ENCODE peak calls at places on chromosomes 5 and 9, in eight cellular contexts. One of them, this sample, is unnamed.

GRCh38 chr5:81679885-81680284 is 71.0 kb downstream of the SSBP2 start:
- DNase-seq in GM03348: no peak
- DNase-seq in NCI-H774: no peak
- DNase-seq in gastrocnemius medialis: no peak
- DNase-seq in chondrocyte: no peak
- DNase-seq in NCI-H69: no peak
- DNase-seq in stimulated activated CD4-positive, alpha-beta T cell treated with anti-CD3 and anti-CD28 coated beads, Interleukin-15, amount 100 ng/mL, for 24 hours: no peak
- DNase-seq in stimulated activated CD8-positive, alpha-beta memory T cell treated with anti-CD3 and anti-CD28 coated beads, Interleukin-15, amount 100 ng/mL, for 1 hour: no peak
- DNase-seq in this sample: no peak

GRCh38 chr9:96299823-96300222 is 2.2 kb downstream of the HSD17B3 start:
- DNase-seq in stimulated activated CD8-positive, alpha-beta memory T cell treated with anti-CD3 and anti-CD28 coated beads, Interleukin-15, amount 100 ng/mL, for 1 hour: no peak
- DNase-seq in stimulated activated CD4-positive, alpha-beta T cell treated with anti-CD3 and anti-CD28 coated beads, Interleukin-15, amount 100 ng/mL, for 24 hours: no peak
- DNase-seq in NCI-H69: no peak
- DNase-seq in gastrocnemius medialis: no peak
- DNase-seq in chondrocyte: no peak
- DNase-seq in NCI-H774: no peak
- DNase-seq in GM03348: no peak
- DNase-seq in this sample: no peak

GRCh38 chr9:95131023-95131943 is 186.2 kb downstream of the FANCC start:
- DNase-seq in NCI-H69: peak; percentile 82
- DNase-seq in stimulated activated CD4-positive, alpha-beta T cell treated with anti-CD3 and anti-CD28 coated beads, Interleukin-15, amount 100 ng/mL, for 24 hours: peak; percentile 58
- DNase-seq in gastrocnemius medialis: peak; percentile 64
- DNase-seq in GM03348: peak; percentile 88
- DNase-seq in stimulated activated CD8-positive, alpha-beta memory T cell treated with anti-CD3 and anti-CD28 coated beads, Interleukin-15, amount 100 ng/mL, for 1 hour: peak; percentile 14
- DNase-seq in chondrocyte: no peak
- DNase-seq in NCI-H774: no peak
- DNase-seq in this sample: peak; percentile 92

GRCh38 chr5:170782438-170782837 is 1.1 kb upstream of the GABRP start:
- DNase-seq in stimulated activated CD8-positive, alpha-beta memory T cell treated with anti-CD3 and anti-CD28 coated beads, Interleukin-15, amount 100 ng/mL, for 1 hour: no peak
- DNase-seq in chondrocyte: no peak
- DNase-seq in stimulated activated CD4-positive, alpha-beta T cell treated with anti-CD3 and anti-CD28 coated beads, Interleukin-15, amount 100 ng/mL, for 24 hours: no peak
- DNase-seq in GM03348: no peak
- DNase-seq in gastrocnemius medialis: no peak
- DNase-seq in NCI-H69: peak; percentile 97
- DNase-seq in NCI-H774: no peak
- DNase-seq in this sample: no peak

GRCh38 chr5:43352916-43353315 is 39.7 kb upstream of the HMGCS1 start:
- DNase-seq in stimulated activated CD8-positive, alpha-beta memory T cell treated with anti-CD3 and anti-CD28 coated beads, Interleukin-15, amount 100 ng/mL, for 1 hour: no peak
- DNase-seq in GM03348: no peak
- DNase-seq in chondrocyte: no peak
- DNase-seq in gastrocnemius medialis: no peak
- DNase-seq in NCI-H774: no peak
- DNase-seq in NCI-H69: no peak
- DNase-seq in stimulated activated CD4-positive, alpha-beta T cell treated with anti-CD3 and anti-CD28 coated beads, Interleukin-15, amount 100 ng/mL, for 24 hours: no peak
- DNase-seq in this sample: no peak

GRCh38 chr5:127844631-127845030 is 141.4 kb downstream of the CCDC192 start:
- DNase-seq in NCI-H69: peak; percentile 88
- DNase-seq in GM03348: no peak
- DNase-seq in stimulated activated CD8-positive, alpha-beta memory T cell treated with anti-CD3 and anti-CD28 coated beads, Interleukin-15, amount 100 ng/mL, for 1 hour: no peak
- DNase-seq in NCI-H774: no peak
- DNase-seq in stimulated activated CD4-positive, alpha-beta T cell treated with anti-CD3 and anti-CD28 coated beads, Interleukin-15, amount 100 ng/mL, for 24 hours: no peak
- DNase-seq in chondrocyte: no peak
- DNase-seq in gastrocnemius medialis: no peak
- DNase-seq in this sample: no peak

GRCh38 chr5:98064118-98064517 is 709.3 kb upstream of the RGMB start:
- DNase-seq in NCI-H774: no peak
- DNase-seq in GM03348: no peak
- DNase-seq in stimulated activated CD4-positive, alpha-beta T cell treated with anti-CD3 and anti-CD28 coated beads, Interleukin-15, amount 100 ng/mL, for 24 hours: no peak
- DNase-seq in chondrocyte: no peak
- DNase-seq in NCI-H69: peak; percentile 64
- DNase-seq in gastrocnemius medialis: no peak
- DNase-seq in stimulated activated CD8-positive, alpha-beta memory T cell treated with anti-CD3 and anti-CD28 coated beads, Interleukin-15, amount 100 ng/mL, for 1 hour: no peak
- DNase-seq in this sample: no peak

GRCh38 chr9:80285325-80285724 is 713.6 kb downstream of the TLE4 start:
- DNase-seq in NCI-H69: peak; percentile 1
- DNase-seq in stimulated activated CD8-positive, alpha-beta memory T cell treated with anti-CD3 and anti-CD28 coated beads, Interleukin-15, amount 100 ng/mL, for 1 hour: no peak
- DNase-seq in gastrocnemius medialis: no peak
- DNase-seq in NCI-H774: no peak
- DNase-seq in chondrocyte: no peak
- DNase-seq in stimulated activated CD4-positive, alpha-beta T cell treated with anti-CD3 and anti-CD28 coated beads, Interleukin-15, amount 100 ng/mL, for 24 hours: no peak
- DNase-seq in GM03348: no peak
- DNase-seq in this sample: no peak

GRCh38 chr5:125775896-125776295 is 647.3 kb upstream of the GRAMD2B start:
- DNase-seq in NCI-H69: peak; percentile 53
- DNase-seq in stimulated activated CD8-positive, alpha-beta memory T cell treated with anti-CD3 and anti-CD28 coated beads, Interleukin-15, amount 100 ng/mL, for 1 hour: no peak
- DNase-seq in GM03348: no peak
- DNase-seq in chondrocyte: no peak
- DNase-seq in NCI-H774: no peak
- DNase-seq in stimulated activated CD4-positive, alpha-beta T cell treated with anti-CD3 and anti-CD28 coated beads, Interleukin-15, amount 100 ng/mL, for 24 hours: no peak
- DNase-seq in gastrocnemius medialis: no peak
- DNase-seq in this sample: no peak

GRCh38 chr5:94422819-94423218 is 195.6 kb downstream of the KIAA0825 start:
- DNase-seq in gastrocnemius medialis: no peak
- DNase-seq in NCI-H69: peak; percentile 69
- DNase-seq in stimulated activated CD8-positive, alpha-beta memory T cell treated with anti-CD3 and anti-CD28 coated beads, Interleukin-15, amount 100 ng/mL, for 1 hour: no peak
- DNase-seq in GM03348: peak; percentile 3
- DNase-seq in chondrocyte: no peak
- DNase-seq in stimulated activated CD4-positive, alpha-beta T cell treated with anti-CD3 and anti-CD28 coated beads, Interleukin-15, amount 100 ng/mL, for 24 hours: no peak
- DNase-seq in NCI-H774: peak; percentile 15
- DNase-seq in this sample: no peak

GRCh38 chr5:171387970-171388815 is 544 bp downstream of the NPM1 start:
- DNase-seq in NCI-H774: peak; percentile 53
- DNase-seq in chondrocyte: no peak
- DNase-seq in stimulated activated CD4-positive, alpha-beta T cell treated with anti-CD3 and anti-CD28 coated beads, Interleukin-15, amount 100 ng/mL, for 24 hours: peak; percentile 89
- DNase-seq in GM03348: peak; percentile 88
- DNase-seq in gastrocnemius medialis: peak; percentile 63
- DNase-seq in stimulated activated CD8-positive, alpha-beta memory T cell treated with anti-CD3 and anti-CD28 coated beads, Interleukin-15, amount 100 ng/mL, for 1 hour: peak; percentile 67
- DNase-seq in NCI-H69: peak; percentile 89
- DNase-seq in this sample: peak; percentile 96

GRCh38 chr9:91160181-91160580 is 201.5 kb downstream of the AUH start:
- DNase-seq in chondrocyte: no peak
- DNase-seq in GM03348: no peak
- DNase-seq in NCI-H774: no peak
- DNase-seq in NCI-H69: no peak
- DNase-seq in gastrocnemius medialis: no peak
- DNase-seq in stimulated activated CD4-positive, alpha-beta T cell treated with anti-CD3 and anti-CD28 coated beads, Interleukin-15, amount 100 ng/mL, for 24 hours: no peak
- DNase-seq in stimulated activated CD8-positive, alpha-beta memory T cell treated with anti-CD3 and anti-CD28 coated beads, Interleukin-15, amount 100 ng/mL, for 1 hour: no peak
- DNase-seq in this sample: peak; percentile 75

GRCh38 chr9:136181784-136182421 is 23.0 kb downstream of the LHX3 start:
- DNase-seq in gastrocnemius medialis: no peak
- DNase-seq in NCI-H774: no peak
- DNase-seq in chondrocyte: no peak
- DNase-seq in stimulated activated CD4-positive, alpha-beta T cell treated with anti-CD3 and anti-CD28 coated beads, Interleukin-15, amount 100 ng/mL, for 24 hours: no peak
- DNase-seq in stimulated activated CD8-positive, alpha-beta memory T cell treated with anti-CD3 and anti-CD28 coated beads, Interleukin-15, amount 100 ng/mL, for 1 hour: no peak
- DNase-seq in GM03348: no peak
- DNase-seq in NCI-H69: no peak
- DNase-seq in this sample: no peak

GRCh38 chr9:38362912-38363588 is 29.5 kb upstream of the ALDH1B1 start:
- DNase-seq in NCI-H69: peak; percentile 88
- DNase-seq in chondrocyte: no peak
- DNase-seq in NCI-H774: peak; percentile 71
- DNase-seq in gastrocnemius medialis: no peak
- DNase-seq in GM03348: peak; percentile 84
- DNase-seq in stimulated activated CD4-positive, alpha-beta T cell treated with anti-CD3 and anti-CD28 coated beads, Interleukin-15, amount 100 ng/mL, for 24 hours: peak; percentile 26
- DNase-seq in stimulated activated CD8-positive, alpha-beta memory T cell treated with anti-CD3 and anti-CD28 coated beads, Interleukin-15, amount 100 ng/mL, for 1 hour: no peak
- DNase-seq in this sample: no peak

GRCh38 chr5:100779669-100780375 is 123.3 kb downstream of the ST8SIA4 start:
- DNase-seq in NCI-H774: no peak
- DNase-seq in NCI-H69: no peak
- DNase-seq in chondrocyte: no peak
- DNase-seq in stimulated activated CD4-positive, alpha-beta T cell treated with anti-CD3 and anti-CD28 coated beads, Interleukin-15, amount 100 ng/mL, for 24 hours: no peak
- DNase-seq in GM03348: no peak
- DNase-seq in stimulated activated CD8-positive, alpha-beta memory T cell treated with anti-CD3 and anti-CD28 coated beads, Interleukin-15, amount 100 ng/mL, for 1 hour: no peak
- DNase-seq in gastrocnemius medialis: peak; percentile 30
- DNase-seq in this sample: peak; percentile 55

GRCh38 chr9:113632776-113633590 is 169.5 kb downstream of the RGS3 start:
- DNase-seq in stimulated activated CD4-positive, alpha-beta T cell treated with anti-CD3 and anti-CD28 coated beads, Interleukin-15, amount 100 ng/mL, for 24 hours: peak; percentile 34
- DNase-seq in NCI-H69: no peak
- DNase-seq in stimulated activated CD8-positive, alpha-beta memory T cell treated with anti-CD3 and anti-CD28 coated beads, Interleukin-15, amount 100 ng/mL, for 1 hour: no peak
- DNase-seq in NCI-H774: no peak
- DNase-seq in GM03348: no peak
- DNase-seq in gastrocnemius medialis: no peak
- DNase-seq in chondrocyte: peak; percentile 46
- DNase-seq in this sample: peak; percentile 70

GRCh38 chr9:99092643-99093491 is 12.0 kb upstream of the TGFBR1 start:
- DNase-seq in stimulated activated CD8-positive, alpha-beta memory T cell treated with anti-CD3 and anti-CD28 coated beads, Interleukin-15, amount 100 ng/mL, for 1 hour: no peak
- DNase-seq in NCI-H69: no peak
- DNase-seq in stimulated activated CD4-positive, alpha-beta T cell treated with anti-CD3 and anti-CD28 coated beads, Interleukin-15, amount 100 ng/mL, for 24 hours: peak; percentile 44
- DNase-seq in chondrocyte: no peak
- DNase-seq in gastrocnemius medialis: no peak
- DNase-seq in GM03348: no peak
- DNase-seq in NCI-H774: no peak
- DNase-seq in this sample: no peak

GRCh38 chr5:72646467-72646866 is 139.3 kb upstream of the ZNF366 start:
- DNase-seq in chondrocyte: no peak
- DNase-seq in stimulated activated CD8-positive, alpha-beta memory T cell treated with anti-CD3 and anti-CD28 coated beads, Interleukin-15, amount 100 ng/mL, for 1 hour: no peak
- DNase-seq in NCI-H774: no peak
- DNase-seq in GM03348: no peak
- DNase-seq in NCI-H69: no peak
- DNase-seq in gastrocnemius medialis: no peak
- DNase-seq in stimulated activated CD4-positive, alpha-beta T cell treated with anti-CD3 and anti-CD28 coated beads, Interleukin-15, amount 100 ng/mL, for 24 hours: no peak
- DNase-seq in this sample: no peak

GRCh38 chr5:126445502-126446174 is 22.4 kb downstream of the GRAMD2B start:
- DNase-seq in gastrocnemius medialis: no peak
- DNase-seq in NCI-H774: no peak
- DNase-seq in stimulated activated CD4-positive, alpha-beta T cell treated with anti-CD3 and anti-CD28 coated beads, Interleukin-15, amount 100 ng/mL, for 24 hours: no peak
- DNase-seq in GM03348: no peak
- DNase-seq in stimulated activated CD8-positive, alpha-beta memory T cell treated with anti-CD3 and anti-CD28 coated beads, Interleukin-15, amount 100 ng/mL, for 1 hour: no peak
- DNase-seq in chondrocyte: no peak
- DNase-seq in NCI-H69: no peak
- DNase-seq in this sample: no peak

GRCh38 chr9:115146581-115147021 is 28.6 kb upstream of the TNC start:
- DNase-seq in GM03348: peak; percentile 75
- DNase-seq in NCI-H69: no peak
- DNase-seq in NCI-H774: no peak
- DNase-seq in chondrocyte: no peak
- DNase-seq in stimulated activated CD4-positive, alpha-beta T cell treated with anti-CD3 and anti-CD28 coated beads, Interleukin-15, amount 100 ng/mL, for 24 hours: no peak
- DNase-seq in gastrocnemius medialis: peak; percentile 23
- DNase-seq in stimulated activated CD8-positive, alpha-beta memory T cell treated with anti-CD3 and anti-CD28 coated beads, Interleukin-15, amount 100 ng/mL, for 1 hour: no peak
- DNase-seq in this sample: no peak

GRCh38 chr5:124030043-124030461 is 518.1 kb downstream of the CSNK1G3 start:
- DNase-seq in stimulated activated CD4-positive, alpha-beta T cell treated with anti-CD3 and anti-CD28 coated beads, Interleukin-15, amount 100 ng/mL, for 24 hours: no peak
- DNase-seq in GM03348: no peak
- DNase-seq in NCI-H69: peak; percentile 39
- DNase-seq in chondrocyte: no peak
- DNase-seq in gastrocnemius medialis: no peak
- DNase-seq in NCI-H774: no peak
- DNase-seq in stimulated activated CD8-positive, alpha-beta memory T cell treated with anti-CD3 and anti-CD28 coated beads, Interleukin-15, amount 100 ng/mL, for 1 hour: no peak
- DNase-seq in this sample: no peak

GRCh38 chr9:136238342-136238732 is 7.3 kb downstream of the QSOX2 start:
- DNase-seq in gastrocnemius medialis: no peak
- DNase-seq in stimulated activated CD4-positive, alpha-beta T cell treated with anti-CD3 and anti-CD28 coated beads, Interleukin-15, amount 100 ng/mL, for 24 hours: no peak
- DNase-seq in NCI-H69: peak; percentile 66
- DNase-seq in GM03348: no peak
- DNase-seq in NCI-H774: no peak
- DNase-seq in stimulated activated CD8-positive, alpha-beta memory T cell treated with anti-CD3 and anti-CD28 coated beads, Interleukin-15, amount 100 ng/mL, for 1 hour: no peak
- DNase-seq in chondrocyte: no peak
- DNase-seq in this sample: no peak

GRCh38 chr5:93076566-93076965 is 504.5 kb downstream of the NR2F1-AS1 start:
- DNase-seq in stimulated activated CD4-positive, alpha-beta T cell treated with anti-CD3 and anti-CD28 coated beads, Interleukin-15, amount 100 ng/mL, for 24 hours: no peak
- DNase-seq in chondrocyte: no peak
- DNase-seq in stimulated activated CD8-positive, alpha-beta memory T cell treated with anti-CD3 and anti-CD28 coated beads, Interleukin-15, amount 100 ng/mL, for 1 hour: no peak
- DNase-seq in NCI-H69: no peak
- DNase-seq in gastrocnemius medialis: no peak
- DNase-seq in NCI-H774: no peak
- DNase-seq in GM03348: no peak
- DNase-seq in this sample: no peak

GRCh38 chr5:116265506-116265905 is 180.7 kb downstream of the COMMD10 start:
- DNase-seq in stimulated activated CD4-positive, alpha-beta T cell treated with anti-CD3 and anti-CD28 coated beads, Interleukin-15, amount 100 ng/mL, for 24 hours: no peak
- DNase-seq in chondrocyte: no peak
- DNase-seq in gastrocnemius medialis: no peak
- DNase-seq in GM03348: no peak
- DNase-seq in NCI-H774: no peak
- DNase-seq in stimulated activated CD8-positive, alpha-beta memory T cell treated with anti-CD3 and anti-CD28 coated beads, Interleukin-15, amount 100 ng/mL, for 1 hour: no peak
- DNase-seq in NCI-H69: peak; percentile 49
- DNase-seq in this sample: no peak

GRCh38 chr5:73619606-73620334 is 6.2 kb upstream of the ARHGEF28 start:
- DNase-seq in NCI-H69: peak; percentile 97
- DNase-seq in stimulated activated CD4-positive, alpha-beta T cell treated with anti-CD3 and anti-CD28 coated beads, Interleukin-15, amount 100 ng/mL, for 24 hours: no peak
- DNase-seq in gastrocnemius medialis: no peak
- DNase-seq in NCI-H774: no peak
- DNase-seq in stimulated activated CD8-positive, alpha-beta memory T cell treated with anti-CD3 and anti-CD28 coated beads, Interleukin-15, amount 100 ng/mL, for 1 hour: no peak
- DNase-seq in GM03348: no peak
- DNase-seq in chondrocyte: no peak
- DNase-seq in this sample: no peak

GRCh38 chr9:136965771-136966484 is 11.4 kb upstream of the PTGDS start:
- DNase-seq in NCI-H774: no peak
- DNase-seq in NCI-H69: no peak
- DNase-seq in gastrocnemius medialis: no peak
- DNase-seq in chondrocyte: no peak
- DNase-seq in GM03348: no peak
- DNase-seq in stimulated activated CD8-positive, alpha-beta memory T cell treated with anti-CD3 and anti-CD28 coated beads, Interleukin-15, amount 100 ng/mL, for 1 hour: no peak
- DNase-seq in stimulated activated CD4-positive, alpha-beta T cell treated with anti-CD3 and anti-CD28 coated beads, Interleukin-15, amount 100 ng/mL, for 24 hours: no peak
- DNase-seq in this sample: no peak

GRCh38 chr5:124287813-124288212 is 458.6 kb downstream of the ZNF608 start:
- DNase-seq in GM03348: no peak
- DNase-seq in stimulated activated CD8-positive, alpha-beta memory T cell treated with anti-CD3 and anti-CD28 coated beads, Interleukin-15, amount 100 ng/mL, for 1 hour: no peak
- DNase-seq in gastrocnemius medialis: peak; percentile 26
- DNase-seq in chondrocyte: no peak
- DNase-seq in stimulated activated CD4-positive, alpha-beta T cell treated with anti-CD3 and anti-CD28 coated beads, Interleukin-15, amount 100 ng/mL, for 24 hours: no peak
- DNase-seq in NCI-H69: no peak
- DNase-seq in NCI-H774: no peak
- DNase-seq in this sample: no peak

GRCh38 chr9:110555971-110556370 is 23.6 kb downstream of the SVEP1 start:
- DNase-seq in stimulated activated CD8-positive, alpha-beta memory T cell treated with anti-CD3 and anti-CD28 coated beads, Interleukin-15, amount 100 ng/mL, for 1 hour: no peak
- DNase-seq in gastrocnemius medialis: peak; percentile 63
- DNase-seq in NCI-H774: no peak
- DNase-seq in NCI-H69: no peak
- DNase-seq in stimulated activated CD4-positive, alpha-beta T cell treated with anti-CD3 and anti-CD28 coated beads, Interleukin-15, amount 100 ng/mL, for 24 hours: no peak
- DNase-seq in GM03348: peak; percentile 82
- DNase-seq in chondrocyte: no peak
- DNase-seq in this sample: peak; percentile 90

GRCh38 chr5:55418994-55419991 is 111.5 kb downstream of the MTREX start:
- DNase-seq in GM03348: peak; percentile 50
- DNase-seq in NCI-H774: no peak
- DNase-seq in chondrocyte: no peak
- DNase-seq in stimulated activated CD4-positive, alpha-beta T cell treated with anti-CD3 and anti-CD28 coated beads, Interleukin-15, amount 100 ng/mL, for 24 hours: no peak
- DNase-seq in gastrocnemius medialis: no peak
- DNase-seq in NCI-H69: no peak
- DNase-seq in stimulated activated CD8-positive, alpha-beta memory T cell treated with anti-CD3 and anti-CD28 coated beads, Interleukin-15, amount 100 ng/mL, for 1 hour: no peak
- DNase-seq in this sample: no peak

GRCh38 chr9:69667306-69667705 is 4.9 kb downstream of the APBA1 start:
- DNase-seq in GM03348: no peak
- DNase-seq in gastrocnemius medialis: no peak
- DNase-seq in NCI-H69: peak; percentile 39
- DNase-seq in stimulated activated CD8-positive, alpha-beta memory T cell treated with anti-CD3 and anti-CD28 coated beads, Interleukin-15, amount 100 ng/mL, for 1 hour: no peak
- DNase-seq in stimulated activated CD4-positive, alpha-beta T cell treated with anti-CD3 and anti-CD28 coated beads, Interleukin-15, amount 100 ng/mL, for 24 hours: no peak
- DNase-seq in NCI-H774: no peak
- DNase-seq in chondrocyte: no peak
- DNase-seq in this sample: no peak

GRCh38 chr5:59618644-59619043 is 274.9 kb downstream of the PDE4D start:
- DNase-seq in gastrocnemius medialis: no peak
- DNase-seq in chondrocyte: no peak
- DNase-seq in NCI-H774: no peak
- DNase-seq in stimulated activated CD8-positive, alpha-beta memory T cell treated with anti-CD3 and anti-CD28 coated beads, Interleukin-15, amount 100 ng/mL, for 1 hour: no peak
- DNase-seq in NCI-H69: no peak
- DNase-seq in stimulated activated CD4-positive, alpha-beta T cell treated with anti-CD3 and anti-CD28 coated beads, Interleukin-15, amount 100 ng/mL, for 24 hours: no peak
- DNase-seq in GM03348: no peak
- DNase-seq in this sample: no peak

GRCh38 chr5:140575309-140575708 is 10.7 kb downstream of the SLC35A4 start:
- DNase-seq in gastrocnemius medialis: peak; percentile 63
- DNase-seq in NCI-H69: peak; percentile 21
- DNase-seq in stimulated activated CD4-positive, alpha-beta T cell treated with anti-CD3 and anti-CD28 coated beads, Interleukin-15, amount 100 ng/mL, for 24 hours: no peak
- DNase-seq in GM03348: peak; percentile 62
- DNase-seq in chondrocyte: no peak
- DNase-seq in NCI-H774: no peak
- DNase-seq in stimulated activated CD8-positive, alpha-beta memory T cell treated with anti-CD3 and anti-CD28 coated beads, Interleukin-15, amount 100 ng/mL, for 1 hour: no peak
- DNase-seq in this sample: no peak

GRCh38 chr9:99262949-99263418 is 40.9 kb downstream of the SEC61B start:
- DNase-seq in NCI-H774: no peak
- DNase-seq in stimulated activated CD4-positive, alpha-beta T cell treated with anti-CD3 and anti-CD28 coated beads, Interleukin-15, amount 100 ng/mL, for 24 hours: no peak
- DNase-seq in gastrocnemius medialis: no peak
- DNase-seq in GM03348: no peak
- DNase-seq in chondrocyte: no peak
- DNase-seq in stimulated activated CD8-positive, alpha-beta memory T cell treated with anti-CD3 and anti-CD28 coated beads, Interleukin-15, amount 100 ng/mL, for 1 hour: no peak
- DNase-seq in NCI-H69: no peak
- DNase-seq in this sample: no peak

GRCh38 chr5:92801921-92802320 is 779.1 kb downstream of the NR2F1-AS1 start:
- DNase-seq in NCI-H69: peak; percentile 82
- DNase-seq in chondrocyte: no peak
- DNase-seq in stimulated activated CD8-positive, alpha-beta memory T cell treated with anti-CD3 and anti-CD28 coated beads, Interleukin-15, amount 100 ng/mL, for 1 hour: no peak
- DNase-seq in stimulated activated CD4-positive, alpha-beta T cell treated with anti-CD3 and anti-CD28 coated beads, Interleukin-15, amount 100 ng/mL, for 24 hours: no peak
- DNase-seq in GM03348: no peak
- DNase-seq in gastrocnemius medialis: no peak
- DNase-seq in NCI-H774: peak; percentile 46
- DNase-seq in this sample: no peak